ENCODE peak calls at places on chromosomes 2 and 18, in five cellular contexts. R, D, S, Q and C are unnamed samples.
A peak's percentile ranks its signal among the peaks of the same experiment; 100 is the strongest.

GRCh38 chr18:51250458-51251024 is 53.1 kb upstream of the MEX3C start:
- DNase-seq in R (no peak), D (no peak), S (no peak), Q (no peak), C (no peak)

GRCh38 chr2:14615701-14616100 is 16.8 kb upstream of the LRATD1 start:
- DNase-seq in R (no peak), D (no peak), S (no peak), Q (no peak), C (no peak)

GRCh38 chr18:74116628-74117554 is 30.7 kb downstream of the FBXO15 start:
- DNase-seq in R (peak; percentile 65), D (peak; percentile 47), S (peak; percentile 57), Q (no peak), C (no peak)

GRCh38 chr18:62521588-62521987 is 1.2 kb upstream of the ZCCHC2 start:
- DNase-seq in R (no peak), D (no peak), S (no peak), Q (no peak), C (no peak)

GRCh38 chr18:8614875-8615274 is 5.6 kb downstream of the RAB12 start:
- DNase-seq in R (no peak), D (no peak), S (no peak), Q (no peak), C (no peak)

GRCh38 chr2:120541553-120541932 is 194.1 kb upstream of the GLI2 start:
- DNase-seq in R (no peak), D (peak; percentile 74), S (peak; percentile 29), Q (no peak), C (no peak)

GRCh38 chr2:85662899-85663683 is 4.9 kb downstream of the SFTPB start:
- DNase-seq in R (no peak), D (peak; percentile 88), S (peak; percentile 97), Q (peak; percentile 70), C (peak; percentile 82)

GRCh38 chr2:10370895-10371294 is 68.2 kb downstream of the HPCAL1 start:
- DNase-seq in R (no peak), D (no peak), S (no peak), Q (no peak), C (no peak)

GRCh38 chr2:213101109-213101508 is 50.3 kb downstream of the IKZF2 start:
- DNase-seq in R (no peak), D (no peak), S (no peak), Q (no peak), C (no peak)

GRCh38 chr2:153917570-153917969 is 45.8 kb downstream of the GALNT13 start:
- DNase-seq in R (no peak), D (no peak), S (no peak), Q (no peak), C (no peak)

GRCh38 chr2:63843791-63844190 is 2.1 kb downstream of the UGP2 start:
- DNase-seq in R (no peak), D (no peak), S (no peak), Q (no peak), C (no peak)

GRCh38 chr2:241132549-241133435 is 16.5 kb downstream of the PASK start:
- DNase-seq in R (no peak), D (no peak), S (no peak), Q (no peak), C (no peak)

GRCh38 chr2:148568597-148568996 is 76.0 kb upstream of the EPC2 start:
- DNase-seq in R (no peak), D (no peak), S (no peak), Q (no peak), C (no peak)

GRCh38 chr2:148561389-148561788 is 83.2 kb upstream of the EPC2 start:
- DNase-seq in R (no peak), D (no peak), S (no peak), Q (no peak), C (no peak)

GRCh38 chr2:148567716-148568115 is 76.8 kb upstream of the EPC2 start:
- DNase-seq in R (no peak), D (no peak), S (no peak), Q (no peak), C (no peak)

GRCh38 chr2:148569221-148569620 is 75.3 kb upstream of the EPC2 start:
- DNase-seq in R (no peak), D (no peak), S (no peak), Q (no peak), C (no peak)

GRCh38 chr2:148565272-148565894 is 79.2 kb upstream of the EPC2 start:
- DNase-seq in R (no peak), D (no peak), S (peak; percentile 27), Q (no peak), C (no peak)
- TF ChIP-seq CTCF in R (peak; percentile 20), D (no peak), S (peak; percentile 14), Q (peak; percentile 10), C (peak; percentile 15)

DNA sequence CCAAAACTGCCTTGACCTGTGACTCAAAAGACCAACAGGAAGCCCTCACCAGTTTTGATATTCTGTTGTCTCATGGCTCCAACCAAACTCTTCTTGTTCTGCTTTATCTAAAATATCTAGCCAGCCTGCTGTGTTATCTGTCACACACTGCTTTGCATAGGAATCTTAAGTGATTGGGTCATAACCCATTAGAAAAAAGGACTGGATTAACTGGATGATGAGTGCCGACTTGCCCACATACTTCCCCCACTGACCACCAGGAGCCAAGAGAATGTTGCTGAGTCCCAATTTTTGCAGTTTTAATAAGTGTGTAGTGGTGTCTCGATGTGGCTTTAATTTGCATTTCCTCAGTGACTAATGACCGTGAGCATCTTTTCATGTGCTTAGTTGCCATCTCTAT is 6.5 kb downstream of the MOGAT1 start:
- DNase-seq in R (no peak), D (no peak), S (no peak), Q (no peak), C (no peak)
- TF ChIP-seq CTCF in R (no peak), D (no peak), S (no peak), Q (peak; percentile 14), C (no peak)

DNA sequence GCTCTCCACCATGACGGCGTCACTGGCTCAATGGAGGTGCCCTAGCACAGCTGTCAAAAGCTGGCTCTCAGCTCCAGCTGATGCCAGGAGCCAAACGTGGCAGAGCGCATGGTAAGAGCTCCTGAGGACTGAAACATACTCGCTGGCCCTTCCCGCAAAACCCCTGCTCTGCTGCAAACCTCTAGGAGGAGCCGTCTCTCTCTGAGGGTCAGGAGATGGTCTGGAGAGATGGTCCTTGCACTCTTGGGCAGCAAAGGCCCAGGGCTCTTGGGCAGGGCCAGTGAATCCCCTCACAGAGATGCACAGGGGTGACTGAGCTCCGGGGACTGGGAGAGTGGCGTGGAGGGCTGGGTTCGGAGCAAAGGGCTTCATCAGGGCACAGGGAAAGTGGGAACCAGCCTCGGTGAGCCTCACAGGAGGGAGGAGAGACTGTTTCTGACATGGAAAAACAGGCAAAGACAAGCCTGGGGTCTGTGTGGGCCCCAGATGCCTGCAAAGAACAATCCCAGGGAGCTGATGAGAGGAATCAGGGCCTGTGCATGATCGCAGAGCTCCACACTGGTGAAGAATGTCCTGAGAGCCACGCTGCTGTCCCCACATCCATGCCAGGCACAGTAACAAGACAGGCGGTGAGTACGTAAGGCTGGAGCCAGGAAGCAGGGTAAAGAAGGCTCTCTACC is 17.2 kb downstream of the SNORC start:
- DNase-seq in R (no peak), D (no peak), S (no peak), Q (no peak), C (no peak)
- TF ChIP-seq CTCF in R (peak; percentile 15), D (peak; percentile 21), S (no peak), Q (peak; percentile 20), C (peak; percentile 8)

GRCh38 chr18:69845588-69846506 is 101.8 kb downstream of the CD226 start:
- DNase-seq in R (peak; percentile 7), D (peak; percentile 6), S (no peak), Q (no peak), C (no peak)
- TF ChIP-seq CTCF in R (no peak), D (no peak), S (no peak), Q (no peak), C (no peak)

DNA sequence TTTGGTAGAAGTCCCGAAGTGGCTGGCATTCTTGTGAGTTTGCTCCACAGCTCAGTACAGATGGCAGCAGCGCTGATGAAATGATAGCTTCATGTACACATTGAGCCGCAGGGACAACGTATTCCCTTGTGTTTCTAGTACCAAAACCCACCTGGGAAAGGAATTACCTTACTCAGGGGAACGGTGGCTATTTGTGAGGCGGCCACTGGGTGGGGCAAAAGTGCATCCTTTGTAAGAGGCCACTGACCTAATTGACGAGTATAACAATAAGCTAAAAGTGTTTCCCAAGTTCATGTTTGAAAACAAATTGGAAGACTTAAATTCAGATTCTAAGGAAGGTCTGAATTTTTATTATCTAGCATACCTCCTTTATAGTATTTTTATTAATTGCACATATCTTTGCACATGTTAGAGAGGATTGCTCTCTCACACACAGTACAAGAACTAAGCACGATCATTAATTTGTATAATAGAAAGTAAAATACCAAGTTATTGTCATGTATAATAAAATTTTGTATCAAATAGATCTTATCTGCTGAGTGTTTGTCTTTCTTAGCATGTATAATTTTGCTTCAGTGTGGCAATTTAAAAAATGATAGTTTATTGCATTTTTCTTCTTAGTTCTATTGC is 25.3 kb upstream of the CDH7 start:
- DNase-seq in R (peak; percentile 52), D (no peak), S (peak; percentile 61), Q (no peak), C (no peak)
- TF ChIP-seq CTCF in R (no peak), D (no peak), S (peak; percentile 34), Q (no peak), C (peak; percentile 66)

GRCh38 chr2:1900736-1901135 is 156.4 kb upstream of the PXDN start:
- DNase-seq in R (peak; percentile 49), D (no peak), S (no peak), Q (no peak), C (no peak)
- TF ChIP-seq CTCF in R (no peak), D (no peak), S (no peak), Q (no peak), C (no peak)

GRCh38 chr2:215205787-215206186 is 67.4 kb upstream of the ABCA12 start:
- DNase-seq in R (no peak), D (no peak), S (no peak), Q (no peak), C (no peak)
- TF ChIP-seq CTCF in R (no peak), D (no peak), S (no peak), Q (no peak), C (no peak)

GRCh38 chr2:68383778-68384177 is 18.7 kb downstream of the PLEK start:
- DNase-seq in R (no peak), D (no peak), S (no peak), Q (no peak), C (no peak)

GRCh38 chr2:68386362-68386761 is 21.3 kb downstream of the PLEK start:
- DNase-seq in R (no peak), D (no peak), S (no peak), Q (no peak), C (no peak)

GRCh38 chr2:68385232-68385906 is 20.3 kb downstream of the PLEK start:
- DNase-seq in R (no peak), D (no peak), S (no peak), Q (no peak), C (no peak)

GRCh38 chr2:68385907-68386287 is 20.8 kb downstream of the PLEK start:
- DNase-seq in R (no peak), D (no peak), S (no peak), Q (no peak), C (no peak)

DNA sequence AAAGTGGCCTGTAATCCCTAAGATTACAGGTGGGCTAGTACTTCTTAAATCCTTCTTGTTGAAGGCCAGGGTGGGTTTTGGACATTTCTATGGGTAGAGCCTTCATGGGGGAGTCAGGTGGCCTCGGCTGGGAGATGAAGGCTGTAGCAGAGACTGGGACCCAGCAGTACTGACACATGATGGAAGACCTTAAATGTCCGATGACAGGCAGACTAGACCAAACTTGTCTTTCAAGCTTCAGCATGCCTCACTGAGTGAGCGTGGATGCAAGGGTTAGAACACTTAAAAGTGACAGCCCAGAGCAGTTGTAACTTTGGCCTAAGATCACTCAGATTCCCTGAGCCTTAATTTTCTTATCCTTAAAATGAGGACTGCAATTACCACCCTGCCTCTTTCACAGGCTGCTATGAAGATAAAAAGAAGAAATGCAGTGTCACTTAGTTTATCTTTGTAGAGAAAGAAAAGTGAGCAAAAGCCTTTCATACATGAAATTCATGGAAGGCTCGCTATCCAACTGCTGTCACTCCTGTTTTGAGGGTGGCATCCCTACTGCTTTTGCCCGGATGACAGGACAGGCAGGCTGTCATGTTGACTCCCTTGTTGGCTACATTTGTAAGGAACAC is 19.5 kb downstream of the PLEK start:
- DNase-seq in R (no peak), D (no peak), S (no peak), Q (no peak), C (no peak)
- TF ChIP-seq CTCF in R (no peak), D (no peak), S (no peak), Q (no peak), C (no peak)